ENCODE peak calls at places on chromosomes 12 and 14, in ten cellular contexts. S, Q, X, V, I, R, F, J, C and D are unnamed samples.

GRCh38 chr14:81655423-81656314 is 122.0 kb upstream of the SEL1L start:
- DNase-seq in S (no peak), Q (peak; percentile 40), X (no peak), V (no peak), I (no peak), R (no peak), F (no peak), J (no peak), C (no peak), D (no peak)

GRCh38 chr14:73662439-73663056 is 17.8 kb downstream of the DNAL1 start:
- DNase-seq in S (peak; percentile 94), Q (peak; percentile 83), X (peak; percentile 94), V (peak; percentile 55), I (no peak), R (peak; percentile 86), F (no peak), J (peak; percentile 26), C (no peak), D (peak; percentile 94)

GRCh38 chr12:16473610-16474326 is 126.3 kb downstream of the MGST1 start:
- DNase-seq in S (peak; percentile 39), Q (no peak), X (peak; percentile 63), V (no peak), I (no peak), R (peak; percentile 6), F (no peak), J (no peak), C (no peak), D (peak; percentile 66)

GRCh38 chr12:27207626-27208413 is 36.3 kb upstream of the STK38L start:
- DNase-seq in S (no peak), Q (no peak), X (peak; percentile 45), V (no peak), I (peak; percentile 78), R (no peak), F (no peak), J (no peak), C (no peak), D (peak; percentile 41)

GRCh38 chr14:62691613-62692489 is 353.4 kb downstream of the KCNH5 start:
- DNase-seq in S (peak; percentile 28), Q (no peak), X (peak; percentile 97), V (no peak), I (no peak), R (peak; percentile 87), F (no peak), J (peak; percentile 17), C (no peak), D (peak; percentile 56)

GRCh38 chr12:58967551-58967950 is 47.2 kb upstream of the LRIG3 start:
- DNase-seq in S (no peak), Q (no peak), X (peak; percentile 59), V (no peak), I (no peak), R (no peak), F (no peak), J (no peak), C (no peak), D (peak; percentile 38)

GRCh38 chr14:86038401-86038985 is 508.5 kb downstream of the FLRT2 start:
- DNase-seq in S (peak; percentile 23), Q (peak; percentile 72), X (peak; percentile 62), V (peak; percentile 20), I (no peak), R (peak; percentile 43), F (no peak), J (no peak), C (no peak), D (peak; percentile 39)

GRCh38 chr14:101004176-101004575 is 100.7 kb upstream of the RTL1 start:
- DNase-seq in S (no peak), Q (no peak), X (no peak), V (no peak), I (no peak), R (no peak), F (no peak), J (peak; percentile 7), C (no peak), D (no peak)

GRCh38 chr12:111444706-111445310 is 39.1 kb downstream of the SH2B3 start:
- DNase-seq in S (no peak), Q (peak; percentile 51), X (no peak), V (peak; percentile 77), I (peak; percentile 87), R (no peak), F (no peak), J (peak; percentile 35), C (peak; percentile 68), D (peak; percentile 26)

GRCh38 chr14:70660967-70661871 is 19.5 kb downstream of the TTC9 start:
- DNase-seq in S (no peak), Q (no peak), X (no peak), V (no peak), I (no peak), R (no peak), F (no peak), J (no peak), C (no peak), D (no peak)

GRCh38 chr12:107992870-107993451 is 136.1 kb upstream of the WSCD2 start:
- DNase-seq in S (no peak), Q (peak; percentile 89), X (peak; percentile 18), V (no peak), I (no peak), R (no peak), F (no peak), J (no peak), C (no peak), D (peak; percentile 30)

DNA sequence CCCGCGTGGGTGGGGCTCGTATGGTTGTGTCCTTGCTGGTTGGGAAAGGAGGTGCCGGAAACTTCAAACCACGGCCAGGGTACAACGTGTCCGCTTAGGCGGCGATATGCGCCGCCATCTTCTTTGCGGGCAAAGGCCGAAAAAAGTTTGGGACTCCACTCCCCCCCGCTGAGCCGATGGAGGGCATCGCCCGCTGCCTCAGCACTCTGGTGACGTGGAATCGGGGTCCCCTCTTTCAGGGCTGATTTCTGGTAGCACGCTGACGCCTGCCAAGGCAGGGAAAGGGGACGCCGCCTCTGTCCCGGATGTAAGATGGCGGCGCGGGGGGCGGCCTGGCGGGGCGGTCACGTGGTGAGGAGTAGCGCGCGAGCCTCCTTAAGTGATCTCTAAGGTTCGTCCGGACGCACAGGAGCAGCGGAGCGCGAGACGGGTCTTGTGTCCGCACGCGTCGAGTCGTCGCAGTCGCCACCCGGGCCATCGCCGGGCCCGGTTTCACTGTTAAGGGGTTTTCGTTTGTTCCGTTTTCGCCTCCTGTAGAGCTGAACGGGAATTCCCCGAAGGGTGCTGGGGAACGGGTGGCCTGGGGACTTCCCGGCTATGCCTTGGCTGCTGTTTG is 135.9 kb downstream of the MON2 start:
- DNase-seq in S (peak; percentile 80), Q (peak; percentile 95), X (peak; percentile 90), V (peak; percentile 90), I (peak; percentile 98), R (peak; percentile 67), F (peak; percentile 74), J (peak; percentile 86), C (peak; percentile 90), D (peak; percentile 93)
- TF ChIP-seq CTCF in S (no peak), Q (no peak), X (no peak), V (no peak), I (no peak), R (no peak), F (no peak), J (no peak), C (no peak), D (no peak)

DNA sequence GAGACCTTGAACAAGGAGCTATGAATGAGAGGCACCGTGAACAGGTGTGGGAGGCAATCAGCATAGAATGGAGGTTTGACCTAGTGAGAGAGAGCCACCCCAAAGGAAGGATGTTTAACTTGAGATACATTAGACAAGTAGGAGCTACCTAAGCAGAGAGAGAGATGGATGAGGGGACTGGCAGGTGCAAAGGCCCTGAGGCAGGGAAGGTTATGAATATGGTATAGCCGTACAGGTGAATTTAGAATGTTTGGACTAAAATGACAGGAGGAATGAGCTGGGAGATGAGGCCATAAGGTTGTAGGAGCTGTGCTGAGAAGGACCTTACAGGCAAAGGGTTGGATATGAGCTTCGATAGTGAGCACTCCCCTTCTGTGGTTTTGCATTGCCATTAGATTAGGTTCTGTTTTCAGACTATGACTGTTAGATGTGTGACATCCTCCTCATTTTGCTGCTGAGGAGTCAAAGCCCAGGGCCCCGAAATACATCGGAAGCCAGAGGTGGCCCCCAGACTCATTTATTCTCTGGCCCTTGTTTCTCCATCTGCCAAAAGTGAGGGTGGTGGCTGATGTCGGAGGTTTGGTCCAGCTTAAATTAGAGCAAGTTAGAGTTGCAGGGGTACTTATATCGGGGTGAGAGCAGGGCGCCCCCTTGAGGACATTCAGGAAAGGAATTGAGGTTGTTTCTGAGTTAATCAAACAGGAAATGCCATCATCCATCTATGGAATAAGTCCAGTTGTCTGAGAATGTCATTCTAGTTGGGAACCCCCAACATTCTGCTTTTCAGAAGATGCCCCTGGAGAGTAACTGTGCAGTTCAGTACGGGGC is 29.4 kb downstream of the SLC24A4 start:
- DNase-seq in S (no peak), Q (peak; percentile 69), X (no peak), V (no peak), I (no peak), R (no peak), F (no peak), J (no peak), C (no peak), D (peak; percentile 18)
- TF ChIP-seq CTCF in S (peak; percentile 72), Q (peak; percentile 83), X (peak; percentile 27), V (peak; percentile 5), I (peak; percentile 61), R (peak; percentile 10), F (no peak), J (no peak), C (no peak), D (peak; percentile 23)

GRCh38 chr12:109290061-109290460 is 19.0 kb downstream of the FOXN4 start:
- DNase-seq in S (no peak), Q (no peak), X (no peak), V (no peak), I (no peak), R (no peak), F (no peak), J (no peak), C (no peak), D (no peak)
- TF ChIP-seq CTCF in S (no peak), Q (no peak), X (no peak), V (no peak), I (no peak), R (no peak), F (no peak), J (no peak), C (no peak), D (no peak)

GRCh38 chr14:32820686-32821085 is 118.0 kb upstream of the NPAS3 start:
- DNase-seq in S (no peak), Q (no peak), X (no peak), V (no peak), I (no peak), R (no peak), F (no peak), J (no peak), C (no peak), D (no peak)

GRCh38 chr14:32824195-32824594 is 114.5 kb upstream of the NPAS3 start:
- DNase-seq in S (no peak), Q (no peak), X (no peak), V (no peak), I (no peak), R (no peak), F (no peak), J (no peak), C (no peak), D (no peak)

GRCh38 chr14:32825058-32825457 is 113.6 kb upstream of the NPAS3 start:
- DNase-seq in S (no peak), Q (no peak), X (no peak), V (no peak), I (no peak), R (no peak), F (no peak), J (no peak), C (no peak), D (no peak)

GRCh38 chr14:32821989-32822653 is 116.6 kb upstream of the NPAS3 start:
- DNase-seq in S (no peak), Q (no peak), X (peak; percentile 4), V (no peak), I (no peak), R (no peak), F (no peak), J (no peak), C (no peak), D (no peak)

GRCh38 chr14:32826404-32827082 is 112.1 kb upstream of the NPAS3 start:
- DNase-seq in S (no peak), Q (peak; percentile 61), X (no peak), V (no peak), I (no peak), R (no peak), F (no peak), J (no peak), C (no peak), D (peak; percentile 8)
- TF ChIP-seq CTCF in S (peak; percentile 26), Q (peak; percentile 67), X (no peak), V (no peak), I (no peak), R (no peak), F (peak; percentile 12), J (no peak), C (no peak), D (peak; percentile 16)